ENCODE peak calls at places on chromosomes 4 and X, in six cellular contexts. One of them, this sample, is unnamed.

GRCh38 chr4:149751174-149751573 is 64.5 kb downstream of the IQCM start:
- DNase-seq in AG08396: no peak
- DNase-seq in stimulated activated CD4-positive, alpha-beta T cell treated with anti-CD3 and anti-CD28 coated beads, Interleukin-15, amount 100 ng/mL, for 24 hours: no peak
- DNase-seq in hepatic stellate cell: no peak
- DNase-seq in pancreas: no peak
- DNase-seq in RWPE1: no peak
- DNase-seq in this sample: peak; percentile 52

GRCh38 chr4:8136529-8136928 is 22.1 kb downstream of the ABLIM2 start:
- DNase-seq in stimulated activated CD4-positive, alpha-beta T cell treated with anti-CD3 and anti-CD28 coated beads, Interleukin-15, amount 100 ng/mL, for 24 hours: no peak
- DNase-seq in pancreas: no peak
- DNase-seq in AG08396: no peak
- DNase-seq in RWPE1: no peak
- DNase-seq in hepatic stellate cell: no peak
- DNase-seq in this sample: no peak

GRCh38 chr4:76197971-76198410 is 15.6 kb downstream of the SCARB2 start:
- DNase-seq in RWPE1: no peak
- DNase-seq in AG08396: no peak
- DNase-seq in pancreas: peak; percentile 43
- DNase-seq in hepatic stellate cell: no peak
- DNase-seq in stimulated activated CD4-positive, alpha-beta T cell treated with anti-CD3 and anti-CD28 coated beads, Interleukin-15, amount 100 ng/mL, for 24 hours: peak; percentile 48
- DNase-seq in this sample: no peak

GRCh38 chr4:48290146-48290772 is 20.6 kb upstream of the TEC start:
- DNase-seq in stimulated activated CD4-positive, alpha-beta T cell treated with anti-CD3 and anti-CD28 coated beads, Interleukin-15, amount 100 ng/mL, for 24 hours: peak; percentile 32
- DNase-seq in RWPE1: peak; percentile 42
- DNase-seq in hepatic stellate cell: peak; percentile 46
- DNase-seq in pancreas: no peak
- DNase-seq in AG08396: peak; percentile 66
- DNase-seq in this sample: no peak

GRCh38 chr4:62548108-62548524 is 1348.0 kb downstream of the ADGRL3 start:
- DNase-seq in AG08396: no peak
- DNase-seq in stimulated activated CD4-positive, alpha-beta T cell treated with anti-CD3 and anti-CD28 coated beads, Interleukin-15, amount 100 ng/mL, for 24 hours: no peak
- DNase-seq in pancreas: no peak
- DNase-seq in RWPE1: no peak
- DNase-seq in hepatic stellate cell: no peak
- DNase-seq in this sample: no peak

GRCh38 chr4:89055157-89056080 is 1.6 kb downstream of the FAM13A start:
- DNase-seq in hepatic stellate cell: no peak
- DNase-seq in RWPE1: no peak
- DNase-seq in AG08396: no peak
- DNase-seq in stimulated activated CD4-positive, alpha-beta T cell treated with anti-CD3 and anti-CD28 coated beads, Interleukin-15, amount 100 ng/mL, for 24 hours: no peak
- DNase-seq in pancreas: no peak
- DNase-seq in this sample: no peak

GRCh38 chrX:38095971-38096529 is 89.7 kb downstream of the SYTL5 start:
- DNase-seq in stimulated activated CD4-positive, alpha-beta T cell treated with anti-CD3 and anti-CD28 coated beads, Interleukin-15, amount 100 ng/mL, for 24 hours: no peak
- DNase-seq in hepatic stellate cell: no peak
- DNase-seq in RWPE1: peak; percentile 22
- DNase-seq in pancreas: no peak
- DNase-seq in AG08396: no peak
- DNase-seq in this sample: no peak

GRCh38 chr4:108053281-108053701 is 63.6 kb downstream of the HADH start:
- DNase-seq in pancreas: no peak
- DNase-seq in AG08396: no peak
- DNase-seq in stimulated activated CD4-positive, alpha-beta T cell treated with anti-CD3 and anti-CD28 coated beads, Interleukin-15, amount 100 ng/mL, for 24 hours: no peak
- DNase-seq in hepatic stellate cell: no peak
- DNase-seq in RWPE1: no peak
- DNase-seq in this sample: no peak

GRCh38 chrX:104469771-104470170 is 96.2 kb upstream of the IL1RAPL2 start:
- DNase-seq in pancreas: no peak
- DNase-seq in AG08396: no peak
- DNase-seq in hepatic stellate cell: no peak
- DNase-seq in stimulated activated CD4-positive, alpha-beta T cell treated with anti-CD3 and anti-CD28 coated beads, Interleukin-15, amount 100 ng/mL, for 24 hours: no peak
- DNase-seq in RWPE1: no peak
- DNase-seq in this sample: no peak

GRCh38 chr4:1234296-1234695 is 14.6 kb downstream of the CTBP1 start:
- DNase-seq in AG08396: no peak
- DNase-seq in stimulated activated CD4-positive, alpha-beta T cell treated with anti-CD3 and anti-CD28 coated beads, Interleukin-15, amount 100 ng/mL, for 24 hours: no peak
- DNase-seq in pancreas: peak; percentile 2
- DNase-seq in RWPE1: no peak
- DNase-seq in hepatic stellate cell: peak; percentile 52
- DNase-seq in this sample: no peak

GRCh38 chr4:72319596-72319995 is 249.4 kb downstream of the ADAMTS3 start:
- DNase-seq in AG08396: no peak
- DNase-seq in pancreas: no peak
- DNase-seq in hepatic stellate cell: no peak
- DNase-seq in RWPE1: peak; percentile 35
- DNase-seq in stimulated activated CD4-positive, alpha-beta T cell treated with anti-CD3 and anti-CD28 coated beads, Interleukin-15, amount 100 ng/mL, for 24 hours: no peak
- DNase-seq in this sample: no peak

GRCh38 chr4:153522800-153523089 is 56.6 kb downstream of the TMEM131L start:
- DNase-seq in pancreas: no peak
- DNase-seq in RWPE1: no peak
- DNase-seq in AG08396: no peak
- DNase-seq in hepatic stellate cell: no peak
- DNase-seq in stimulated activated CD4-positive, alpha-beta T cell treated with anti-CD3 and anti-CD28 coated beads, Interleukin-15, amount 100 ng/mL, for 24 hours: peak; percentile 65
- DNase-seq in this sample: no peak

GRCh38 chr4:173910911-173911310 is 372.6 kb downstream of the FBXO8 start:
- DNase-seq in pancreas: no peak
- DNase-seq in stimulated activated CD4-positive, alpha-beta T cell treated with anti-CD3 and anti-CD28 coated beads, Interleukin-15, amount 100 ng/mL, for 24 hours: no peak
- DNase-seq in AG08396: no peak
- DNase-seq in hepatic stellate cell: no peak
- DNase-seq in RWPE1: no peak
- DNase-seq in this sample: no peak

GRCh38 chr4:159946983-159947645 is 844.2 kb downstream of the RAPGEF2 start:
- DNase-seq in hepatic stellate cell: peak; percentile 6
- DNase-seq in stimulated activated CD4-positive, alpha-beta T cell treated with anti-CD3 and anti-CD28 coated beads, Interleukin-15, amount 100 ng/mL, for 24 hours: no peak
- DNase-seq in RWPE1: peak; percentile 20
- DNase-seq in AG08396: peak; percentile 29
- DNase-seq in pancreas: no peak
- DNase-seq in this sample: peak; percentile 28

GRCh38 chr4:58247792-58248191 is 1137.6 kb upstream of the IGFBP7 start:
- DNase-seq in RWPE1: peak; percentile 8
- DNase-seq in stimulated activated CD4-positive, alpha-beta T cell treated with anti-CD3 and anti-CD28 coated beads, Interleukin-15, amount 100 ng/mL, for 24 hours: no peak
- DNase-seq in hepatic stellate cell: no peak
- DNase-seq in pancreas: no peak
- DNase-seq in AG08396: no peak
- DNase-seq in this sample: no peak

GRCh38 chr4:173752610-173753009 is 222.6 kb upstream of the HAND2 start:
- DNase-seq in stimulated activated CD4-positive, alpha-beta T cell treated with anti-CD3 and anti-CD28 coated beads, Interleukin-15, amount 100 ng/mL, for 24 hours: peak; percentile 46
- DNase-seq in pancreas: peak; percentile 22
- DNase-seq in hepatic stellate cell: no peak
- DNase-seq in AG08396: no peak
- DNase-seq in RWPE1: no peak
- DNase-seq in this sample: no peak

GRCh38 chr4:22413416-22413815 is 102.5 kb downstream of the ADGRA3 start:
- DNase-seq in RWPE1: no peak
- DNase-seq in hepatic stellate cell: no peak
- DNase-seq in stimulated activated CD4-positive, alpha-beta T cell treated with anti-CD3 and anti-CD28 coated beads, Interleukin-15, amount 100 ng/mL, for 24 hours: no peak
- DNase-seq in AG08396: no peak
- DNase-seq in pancreas: no peak
- DNase-seq in this sample: no peak

GRCh38 chr4:45621926-45622325 is 501.9 kb downstream of the GABRG1 start:
- DNase-seq in stimulated activated CD4-positive, alpha-beta T cell treated with anti-CD3 and anti-CD28 coated beads, Interleukin-15, amount 100 ng/mL, for 24 hours: no peak
- DNase-seq in RWPE1: peak; percentile 39
- DNase-seq in AG08396: no peak
- DNase-seq in pancreas: no peak
- DNase-seq in hepatic stellate cell: no peak
- DNase-seq in this sample: no peak

GRCh38 chr4:83320548-83320947 is 14.1 kb downstream of the HPSE start:
- DNase-seq in AG08396: peak; percentile 48
- DNase-seq in stimulated activated CD4-positive, alpha-beta T cell treated with anti-CD3 and anti-CD28 coated beads, Interleukin-15, amount 100 ng/mL, for 24 hours: peak; percentile 41
- DNase-seq in RWPE1: peak; percentile 14
- DNase-seq in hepatic stellate cell: no peak
- DNase-seq in pancreas: no peak
- DNase-seq in this sample: no peak

GRCh38 chr4:97498875-97499274 is 644.4 kb downstream of the STPG2 start:
- DNase-seq in RWPE1: peak; percentile 61
- DNase-seq in hepatic stellate cell: no peak
- DNase-seq in AG08396: no peak
- DNase-seq in pancreas: no peak
- DNase-seq in stimulated activated CD4-positive, alpha-beta T cell treated with anti-CD3 and anti-CD28 coated beads, Interleukin-15, amount 100 ng/mL, for 24 hours: no peak
- DNase-seq in this sample: peak; percentile 41

GRCh38 chr4:113260671-113261070 is 211.2 kb downstream of the ANK2 start:
- DNase-seq in hepatic stellate cell: no peak
- DNase-seq in pancreas: no peak
- DNase-seq in stimulated activated CD4-positive, alpha-beta T cell treated with anti-CD3 and anti-CD28 coated beads, Interleukin-15, amount 100 ng/mL, for 24 hours: no peak
- DNase-seq in RWPE1: no peak
- DNase-seq in AG08396: no peak
- DNase-seq in this sample: no peak